ENCODE peak calls at places on chromosomes 1 and 21, in five cellular contexts. One of them, this sample, is unnamed.

GRCh38 chr1:59271861-59272260 is 25.0 kb upstream of the FGGY start:
- DNase-seq in SK-N-SH: no peak
- DNase-seq in HCT116: no peak
- DNase-seq in K562: no peak
- DNase-seq in GM12878: no peak
- DNase-seq in this sample: no peak

GRCh38 chr1:199743227-199743626 is 284.3 kb upstream of the NR5A2 start:
- DNase-seq in SK-N-SH: no peak
- DNase-seq in HCT116: no peak
- DNase-seq in K562: no peak
- DNase-seq in GM12878: no peak
- DNase-seq in this sample: no peak

GRCh38 chr1:229855999-229856650 is 210.9 kb upstream of the GALNT2 start:
- DNase-seq in SK-N-SH: peak
- DNase-seq in HCT116: no peak
- DNase-seq in K562: no peak
- DNase-seq in GM12878: peak
- DNase-seq in this sample: no peak

GRCh38 chr1:244913806-244914205 is 49.5 kb upstream of the HNRNPU start:
- DNase-seq in SK-N-SH: no peak
- DNase-seq in HCT116: no peak
- DNase-seq in K562: no peak
- DNase-seq in GM12878: no peak
- DNase-seq in this sample: no peak

GRCh38 chr1:228180271-228180987 is 14.8 kb downstream of the IBA57 start:
- DNase-seq in SK-N-SH: no peak
- DNase-seq in HCT116: no peak
- DNase-seq in K562: no peak
- DNase-seq in GM12878: no peak
- DNase-seq in this sample: no peak

GRCh38 chr1:213852107-213852506 is 135.7 kb upstream of the PROX1 start:
- DNase-seq in SK-N-SH: no peak
- DNase-seq in HCT116: no peak
- DNase-seq in K562: no peak
- DNase-seq in GM12878: no peak
- DNase-seq in this sample: no peak

GRCh38 chr1:87683557-87683956 is 354.9 kb downstream of the LMO4 start:
- DNase-seq in SK-N-SH: no peak
- DNase-seq in HCT116: no peak
- DNase-seq in K562: no peak
- DNase-seq in GM12878: no peak
- DNase-seq in this sample: no peak

GRCh38 chr1:59520759-59521442 is 224.0 kb downstream of the FGGY start:
- DNase-seq in SK-N-SH: no peak
- DNase-seq in HCT116: no peak
- DNase-seq in K562: no peak
- DNase-seq in GM12878: no peak
- DNase-seq in this sample: no peak

GRCh38 chr1:71706030-71706671 is 576.2 kb downstream of the NEGR1 start:
- DNase-seq in SK-N-SH: peak
- DNase-seq in HCT116: no peak
- DNase-seq in K562: no peak
- DNase-seq in GM12878: no peak
- DNase-seq in this sample: no peak

GRCh38 chr1:56024155-56024554 is 555.2 kb downstream of the PLPP3 start:
- DNase-seq in SK-N-SH: no peak
- DNase-seq in HCT116: no peak
- DNase-seq in K562: no peak
- DNase-seq in GM12878: no peak
- DNase-seq in this sample: no peak

DNA sequence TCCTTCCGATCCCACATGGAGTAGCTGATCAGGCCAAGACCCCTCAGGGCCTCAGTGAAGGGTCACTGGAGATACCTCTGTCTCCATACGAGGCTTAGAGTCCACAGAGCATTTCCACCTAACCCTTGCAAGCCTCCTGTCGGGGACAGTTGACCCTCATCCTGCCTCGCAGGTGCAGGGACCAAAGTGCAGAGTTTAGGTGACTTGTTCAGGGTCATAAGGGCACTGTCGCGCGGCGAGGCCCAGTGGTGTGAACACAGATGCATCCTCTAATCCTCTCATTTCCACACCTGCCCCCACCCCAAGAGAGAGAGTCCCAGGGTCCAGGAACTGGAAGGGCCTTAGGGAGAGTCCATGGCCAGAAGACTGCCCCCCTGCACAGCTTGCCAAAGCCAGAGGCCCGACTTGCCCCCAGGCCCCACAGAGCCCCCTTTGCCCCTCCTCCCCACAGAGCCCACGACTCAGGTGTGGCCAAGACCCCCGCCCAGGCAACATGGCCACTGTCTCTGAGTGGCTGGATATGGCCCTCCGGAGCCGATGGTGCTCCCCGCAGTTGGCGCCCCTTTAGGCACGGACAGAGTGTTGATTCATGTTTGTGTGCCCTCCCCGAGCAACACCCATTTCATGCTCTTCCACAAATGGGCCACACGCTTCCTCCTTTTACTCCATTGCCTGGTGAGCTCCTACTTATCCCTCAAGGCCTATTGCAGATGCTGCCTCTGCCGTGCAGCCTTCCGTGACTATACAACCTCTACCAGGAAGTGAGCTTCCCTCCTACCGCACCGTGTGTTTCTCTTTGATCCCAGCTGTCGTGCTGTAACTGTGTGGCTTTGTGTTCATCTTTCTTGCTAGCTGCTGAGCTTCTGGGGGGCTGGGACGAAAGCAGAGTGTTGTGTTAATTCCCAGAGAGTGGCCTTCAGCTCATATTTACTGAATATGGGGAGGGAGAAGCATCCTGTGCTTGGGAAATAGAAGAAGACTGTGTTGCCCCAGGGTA is 1.7 kb downstream of the TRPM2 start:
- DNase-seq in SK-N-SH: no peak
- DNase-seq in HCT116: no peak
- DNase-seq in K562: no peak
- DNase-seq in GM12878: peak
- DNase-seq in this sample: no peak
- TF ChIP-seq SIN3A in SK-N-SH: no peak
- TF ChIP-seq SIN3A in HCT116: no peak
- TF ChIP-seq SIN3A in K562: no peak
- TF ChIP-seq SIN3A in GM12878: no peak
- TF ChIP-seq SIN3A in this sample: no peak

GRCh38 chr1:20150969-20151368 is 11.8 kb downstream of the PLA2G2F start:
- DNase-seq in SK-N-SH: no peak
- DNase-seq in HCT116: no peak
- DNase-seq in K562: no peak
- DNase-seq in GM12878: no peak
- DNase-seq in this sample: no peak

GRCh38 chr1:20150326-20150705 is 11.2 kb downstream of the PLA2G2F start:
- DNase-seq in SK-N-SH: no peak
- DNase-seq in HCT116: no peak
- DNase-seq in K562: no peak
- DNase-seq in GM12878: no peak
- DNase-seq in this sample: no peak

GRCh38 chr1:20148571-20149500 is 9.7 kb downstream of the PLA2G2F start:
- DNase-seq in SK-N-SH: no peak
- DNase-seq in HCT116: no peak
- DNase-seq in K562: no peak
- DNase-seq in GM12878: no peak
- DNase-seq in this sample: no peak

GRCh38 chr1:20147846-20148570 is 8.9 kb downstream of the PLA2G2F start:
- DNase-seq in SK-N-SH: no peak
- DNase-seq in HCT116: no peak
- DNase-seq in K562: no peak
- DNase-seq in GM12878: no peak
- DNase-seq in this sample: no peak

GRCh38 chr1:20149601-20150325 is 10.6 kb downstream of the PLA2G2F start:
- DNase-seq in SK-N-SH: no peak
- DNase-seq in HCT116: no peak
- DNase-seq in K562: no peak
- DNase-seq in GM12878: no peak
- DNase-seq in this sample: no peak
- TF ChIP-seq SIN3A in SK-N-SH: no peak
- TF ChIP-seq SIN3A in HCT116: no peak
- TF ChIP-seq SIN3A in K562: no peak
- TF ChIP-seq SIN3A in GM12878: no peak
- TF ChIP-seq SIN3A in this sample: no peak

GRCh38 chr1:70633004-70633403 is 221.9 kb downstream of the CTH start:
- DNase-seq in SK-N-SH: no peak
- DNase-seq in HCT116: no peak
- DNase-seq in K562: no peak
- DNase-seq in GM12878: no peak
- DNase-seq in this sample: no peak
- TF ChIP-seq SIN3A in SK-N-SH: no peak
- TF ChIP-seq SIN3A in HCT116: no peak
- TF ChIP-seq SIN3A in K562: no peak
- TF ChIP-seq SIN3A in GM12878: no peak
- TF ChIP-seq SIN3A in this sample: no peak

DNA sequence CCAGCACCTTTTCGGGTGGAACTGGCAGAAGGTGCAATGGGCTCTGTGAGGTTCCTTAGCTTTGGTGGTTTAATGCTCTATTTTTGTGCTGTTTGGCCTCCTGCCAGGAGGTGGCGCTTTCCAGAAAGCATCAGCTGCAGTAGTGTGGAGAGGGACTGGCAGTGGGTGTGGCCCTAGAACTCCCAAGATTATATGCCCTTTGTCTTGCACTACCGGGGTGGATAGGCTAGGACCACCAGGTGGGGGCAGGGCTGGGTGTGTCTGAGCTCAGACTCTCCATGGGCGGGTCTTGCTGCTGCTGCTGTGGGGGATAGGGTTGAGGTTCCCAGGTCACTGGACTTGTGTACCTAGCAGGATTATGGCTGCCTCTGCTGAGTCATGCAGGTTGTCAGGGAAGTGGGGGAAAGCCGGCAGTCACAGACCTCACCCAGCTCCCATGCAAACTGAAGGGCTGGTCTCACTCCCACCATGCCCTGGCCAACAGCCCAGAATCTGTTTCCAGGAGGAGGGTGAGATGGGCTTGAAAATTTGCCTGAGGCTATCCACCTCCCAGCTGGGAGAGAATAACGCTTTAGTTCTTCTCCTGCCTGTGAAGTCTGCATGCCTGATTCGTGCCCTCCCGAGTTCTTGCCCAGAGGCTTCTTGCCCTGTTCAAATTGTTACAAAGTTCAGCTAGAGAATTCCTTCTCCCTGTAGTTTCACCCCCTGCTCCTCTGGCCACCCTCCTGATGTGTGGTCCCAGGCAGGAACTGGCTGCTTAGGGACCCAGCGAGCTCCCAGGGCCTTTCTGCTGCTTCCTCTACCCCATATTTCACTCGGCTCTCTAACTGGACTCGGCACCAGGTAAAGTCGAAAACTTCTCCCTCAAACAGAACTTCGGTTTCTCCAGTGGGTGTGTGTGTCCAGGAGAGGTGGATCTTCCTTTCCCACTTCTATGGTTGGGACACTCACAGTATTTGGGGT is 76.5 kb upstream of the BTG3 start:
- DNase-seq in SK-N-SH: no peak
- DNase-seq in HCT116: peak
- DNase-seq in K562: peak
- DNase-seq in GM12878: no peak
- DNase-seq in this sample: no peak
- TF ChIP-seq SIN3A in SK-N-SH: no peak
- TF ChIP-seq SIN3A in HCT116: no peak
- TF ChIP-seq SIN3A in K562: no peak
- TF ChIP-seq SIN3A in GM12878: no peak
- TF ChIP-seq SIN3A in this sample: no peak

GRCh38 chr1:223210786-223211115 is 67.7 kb upstream of the TLR5 start:
- DNase-seq in SK-N-SH: no peak
- DNase-seq in HCT116: no peak
- DNase-seq in K562: peak
- DNase-seq in GM12878: no peak
- DNase-seq in this sample: no peak
- TF ChIP-seq SIN3A in SK-N-SH: no peak
- TF ChIP-seq SIN3A in HCT116: no peak
- TF ChIP-seq SIN3A in K562: no peak
- TF ChIP-seq SIN3A in GM12878: no peak
- TF ChIP-seq SIN3A in this sample: no peak

GRCh38 chr1:217135569-217135915 is 412.3 kb upstream of the ESRRG start:
- DNase-seq in SK-N-SH: peak
- DNase-seq in HCT116: no peak
- DNase-seq in K562: no peak
- DNase-seq in GM12878: no peak
- DNase-seq in this sample: no peak
- TF ChIP-seq SIN3A in SK-N-SH: no peak
- TF ChIP-seq SIN3A in HCT116: no peak
- TF ChIP-seq SIN3A in K562: no peak
- TF ChIP-seq SIN3A in GM12878: no peak
- TF ChIP-seq SIN3A in this sample: no peak

This sample was measured in Panc1.